ENCODE peak calls at places on chromosomes 5 and 9, in seven cellular contexts. One of them, this sample, is unnamed.

GRCh38 chr5:125375143-125375542 is 628.7 kb upstream of the ZNF608 start:
- DNase-seq in epithelial cell of esophagus: no peak
- DNase-seq in CD8-positive, alpha-beta T cell: no peak
- DNase-seq in brain microvascular endothelial cell: no peak
- DNase-seq in astrocyte of the cerebellum: no peak
- DNase-seq in coronary artery: no peak
- DNase-seq in A673: no peak
- DNase-seq in this sample: no peak

GRCh38 chr9:33202552-33203300 is 35.6 kb upstream of the B4GALT1 start:
- DNase-seq in epithelial cell of esophagus: no peak
- DNase-seq in CD8-positive, alpha-beta T cell: peak; percentile 21
- DNase-seq in astrocyte of the cerebellum: peak; percentile 49
- DNase-seq in coronary artery: no peak
- DNase-seq in A673: no peak
- DNase-seq in brain microvascular endothelial cell: peak; percentile 84
- DNase-seq in this sample: no peak

GRCh38 chr5:148469446-148470062 is 85.8 kb downstream of the FBXO38 start:
- DNase-seq in A673: no peak
- DNase-seq in epithelial cell of esophagus: peak; percentile 29
- DNase-seq in brain microvascular endothelial cell: peak; percentile 45
- DNase-seq in CD8-positive, alpha-beta T cell: no peak
- DNase-seq in coronary artery: peak; percentile 79
- DNase-seq in astrocyte of the cerebellum: peak; percentile 75
- DNase-seq in this sample: peak; percentile 13

GRCh38 chr9:74777136-74777879 is 110.4 kb downstream of the TRPM6 start:
- DNase-seq in A673: peak; percentile 64
- DNase-seq in astrocyte of the cerebellum: peak; percentile 33
- DNase-seq in coronary artery: no peak
- DNase-seq in CD8-positive, alpha-beta T cell: peak; percentile 56
- DNase-seq in epithelial cell of esophagus: peak; percentile 57
- DNase-seq in brain microvascular endothelial cell: peak; percentile 57
- DNase-seq in this sample: no peak

GRCh38 chr9:75108571-75108970 is 20.3 kb downstream of the OSTF1 start:
- DNase-seq in coronary artery: no peak
- DNase-seq in A673: no peak
- DNase-seq in astrocyte of the cerebellum: no peak
- DNase-seq in brain microvascular endothelial cell: peak; percentile 82
- DNase-seq in CD8-positive, alpha-beta T cell: no peak
- DNase-seq in epithelial cell of esophagus: no peak
- DNase-seq in this sample: no peak

GRCh38 chr9:88587885-88588628 is 53.1 kb downstream of the NXNL2 start:
- DNase-seq in brain microvascular endothelial cell: no peak
- DNase-seq in A673: no peak
- DNase-seq in astrocyte of the cerebellum: no peak
- DNase-seq in CD8-positive, alpha-beta T cell: no peak
- DNase-seq in epithelial cell of esophagus: no peak
- DNase-seq in coronary artery: no peak
- DNase-seq in this sample: no peak

GRCh38 chr9:137787786-137788505 is 89.6 kb upstream of the CACNA1B start:
- DNase-seq in epithelial cell of esophagus: no peak
- DNase-seq in brain microvascular endothelial cell: no peak
- DNase-seq in coronary artery: no peak
- DNase-seq in CD8-positive, alpha-beta T cell: no peak
- DNase-seq in A673: no peak
- DNase-seq in astrocyte of the cerebellum: no peak
- DNase-seq in this sample: no peak

GRCh38 chr9:136107155-136107952 is 11.3 kb downstream of the TMEM250 start:
- DNase-seq in epithelial cell of esophagus: no peak
- DNase-seq in A673: no peak
- DNase-seq in CD8-positive, alpha-beta T cell: peak; percentile 45
- DNase-seq in coronary artery: no peak
- DNase-seq in astrocyte of the cerebellum: no peak
- DNase-seq in brain microvascular endothelial cell: no peak
- DNase-seq in this sample: no peak

GRCh38 chr5:15852949-15853348 is 326.6 kb downstream of the MARCHF11 start:
- DNase-seq in A673: no peak
- DNase-seq in astrocyte of the cerebellum: no peak
- DNase-seq in epithelial cell of esophagus: no peak
- DNase-seq in CD8-positive, alpha-beta T cell: no peak
- DNase-seq in brain microvascular endothelial cell: no peak
- DNase-seq in coronary artery: no peak
- DNase-seq in this sample: no peak

GRCh38 chr5:19401032-19401431 is 587.0 kb downstream of the CDH18 start:
- DNase-seq in CD8-positive, alpha-beta T cell: no peak
- DNase-seq in coronary artery: no peak
- DNase-seq in brain microvascular endothelial cell: no peak
- DNase-seq in epithelial cell of esophagus: peak; percentile 53
- DNase-seq in A673: no peak
- DNase-seq in astrocyte of the cerebellum: no peak
- DNase-seq in this sample: no peak

GRCh38 chr5:10710513-10711128 is 50.4 kb downstream of the DAP start:
- DNase-seq in epithelial cell of esophagus: no peak
- DNase-seq in A673: no peak
- DNase-seq in astrocyte of the cerebellum: no peak
- DNase-seq in CD8-positive, alpha-beta T cell: no peak
- DNase-seq in brain microvascular endothelial cell: no peak
- DNase-seq in coronary artery: no peak
- DNase-seq in this sample: no peak

GRCh38 chr9:132978451-132979087 is at the start of gene GFI1B:
- DNase-seq in CD8-positive, alpha-beta T cell: no peak
- DNase-seq in coronary artery: no peak
- DNase-seq in epithelial cell of esophagus: no peak
- DNase-seq in A673: no peak
- DNase-seq in brain microvascular endothelial cell: no peak
- DNase-seq in astrocyte of the cerebellum: no peak
- DNase-seq in this sample: no peak

GRCh38 chr9:109497193-109498165 is 628 bp downstream of the PTPN3 start:
- DNase-seq in CD8-positive, alpha-beta T cell: no peak
- DNase-seq in coronary artery: no peak
- DNase-seq in A673: peak; percentile 21
- DNase-seq in brain microvascular endothelial cell: no peak
- DNase-seq in epithelial cell of esophagus: peak; percentile 65
- DNase-seq in astrocyte of the cerebellum: no peak
- DNase-seq in this sample: no peak

GRCh38 chr9:109498195-109499060 is at the start of gene PTPN3:
- DNase-seq in astrocyte of the cerebellum: no peak
- DNase-seq in coronary artery: no peak
- DNase-seq in brain microvascular endothelial cell: no peak
- DNase-seq in CD8-positive, alpha-beta T cell: no peak
- DNase-seq in epithelial cell of esophagus: peak; percentile 63
- DNase-seq in A673: no peak
- DNase-seq in this sample: no peak

GRCh38 chr9:109500421-109500974 is 2.4 kb upstream of the PTPN3 start:
- DNase-seq in epithelial cell of esophagus: peak; percentile 67
- DNase-seq in CD8-positive, alpha-beta T cell: no peak
- DNase-seq in brain microvascular endothelial cell: no peak
- DNase-seq in coronary artery: no peak
- DNase-seq in astrocyte of the cerebellum: no peak
- DNase-seq in A673: no peak
- DNase-seq in this sample: no peak

GRCh38 chr9:109499061-109499630 is 1.0 kb upstream of the PTPN3 start:
- DNase-seq in epithelial cell of esophagus: no peak
- DNase-seq in brain microvascular endothelial cell: no peak
- DNase-seq in coronary artery: no peak
- DNase-seq in astrocyte of the cerebellum: no peak
- DNase-seq in A673: no peak
- DNase-seq in CD8-positive, alpha-beta T cell: no peak
- DNase-seq in this sample: no peak

GRCh38 chr9:109499631-109500120 is 1.6 kb upstream of the PTPN3 start:
- DNase-seq in coronary artery: peak; percentile 83
- DNase-seq in A673: peak; percentile 30
- DNase-seq in astrocyte of the cerebellum: no peak
- DNase-seq in epithelial cell of esophagus: peak; percentile 62
- DNase-seq in CD8-positive, alpha-beta T cell: no peak
- DNase-seq in brain microvascular endothelial cell: no peak
- DNase-seq in this sample: no peak
- H3K4me3 ChIP-seq in coronary artery: peak overlapping the region; percentile 86
- H3K4me3 ChIP-seq in A673: peak overlapping the region; percentile 27
- H3K4me3 ChIP-seq in astrocyte of the cerebellum: peak overlapping the region; percentile 25
- H3K4me3 ChIP-seq in epithelial cell of esophagus: peak overlapping the region; percentile 40
- H3K4me3 ChIP-seq in CD8-positive, alpha-beta T cell: no peak overlapping the region
- H3K4me3 ChIP-seq in brain microvascular endothelial cell: peak overlapping the region; percentile 36
- H3K4me3 ChIP-seq in this sample: peak overlapping the region; percentile 42

DNA sequence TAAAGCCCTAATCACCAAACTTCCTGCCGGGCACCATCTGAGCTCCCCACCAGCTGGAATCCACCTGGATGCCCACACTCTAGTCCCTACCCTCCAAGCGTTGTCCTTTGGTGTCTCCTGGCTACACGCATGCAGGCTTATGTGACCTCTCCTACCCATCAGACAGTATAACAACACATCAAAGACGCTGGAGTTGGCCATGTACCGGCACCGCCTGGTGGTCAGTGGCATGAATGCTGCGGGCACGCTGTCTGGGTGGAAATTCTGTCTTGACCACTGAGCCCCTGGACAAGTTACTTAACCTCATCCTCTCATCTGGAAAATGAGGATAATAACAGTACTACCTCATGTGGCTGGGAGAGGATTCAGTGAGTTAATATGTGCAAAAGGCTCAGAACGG is 23.4 kb upstream of the CORO2A start:
- DNase-seq in A673: no peak
- DNase-seq in astrocyte of the cerebellum: no peak
- DNase-seq in epithelial cell of esophagus: no peak
- DNase-seq in brain microvascular endothelial cell: no peak
- DNase-seq in coronary artery: no peak
- DNase-seq in CD8-positive, alpha-beta T cell: no peak
- DNase-seq in this sample: no peak
- TF ChIP-seq CTCF in A673: peak; percentile 31
- TF ChIP-seq CTCF in astrocyte of the cerebellum: peak; percentile 52
- TF ChIP-seq CTCF in epithelial cell of esophagus: peak; percentile 49
- TF ChIP-seq CTCF in brain microvascular endothelial cell: peak; percentile 64
- TF ChIP-seq CTCF in coronary artery: no peak
- TF ChIP-seq CTCF in CD8-positive, alpha-beta T cell: no peak
- TF ChIP-seq CTCF in this sample: peak; percentile 48

GRCh38 chr5:14809369-14810144 is 62.0 kb downstream of the ANKH start:
- DNase-seq in astrocyte of the cerebellum: peak; percentile 81
- DNase-seq in brain microvascular endothelial cell: peak; percentile 95
- DNase-seq in epithelial cell of esophagus: peak; percentile 73
- DNase-seq in CD8-positive, alpha-beta T cell: peak; percentile 59
- DNase-seq in A673: peak; percentile 48
- DNase-seq in coronary artery: no peak
- DNase-seq in this sample: peak; percentile 46

GRCh38 chr5:14810282-14810681 is 61.3 kb downstream of the ANKH start:
- DNase-seq in epithelial cell of esophagus: peak; percentile 8
- DNase-seq in A673: no peak
- DNase-seq in astrocyte of the cerebellum: no peak
- DNase-seq in coronary artery: no peak
- DNase-seq in CD8-positive, alpha-beta T cell: no peak
- DNase-seq in brain microvascular endothelial cell: no peak
- DNase-seq in this sample: no peak

GRCh38 chr5:14802541-14802940 is 69.0 kb downstream of the ANKH start:
- DNase-seq in CD8-positive, alpha-beta T cell: no peak
- DNase-seq in A673: no peak
- DNase-seq in epithelial cell of esophagus: no peak
- DNase-seq in brain microvascular endothelial cell: no peak
- DNase-seq in astrocyte of the cerebellum: no peak
- DNase-seq in coronary artery: no peak
- DNase-seq in this sample: no peak

GRCh38 chr5:14807471-14807870 is 64.1 kb downstream of the ANKH start:
- DNase-seq in CD8-positive, alpha-beta T cell: no peak
- DNase-seq in A673: no peak
- DNase-seq in epithelial cell of esophagus: no peak
- DNase-seq in brain microvascular endothelial cell: no peak
- DNase-seq in coronary artery: no peak
- DNase-seq in astrocyte of the cerebellum: no peak
- DNase-seq in this sample: no peak

DNA sequence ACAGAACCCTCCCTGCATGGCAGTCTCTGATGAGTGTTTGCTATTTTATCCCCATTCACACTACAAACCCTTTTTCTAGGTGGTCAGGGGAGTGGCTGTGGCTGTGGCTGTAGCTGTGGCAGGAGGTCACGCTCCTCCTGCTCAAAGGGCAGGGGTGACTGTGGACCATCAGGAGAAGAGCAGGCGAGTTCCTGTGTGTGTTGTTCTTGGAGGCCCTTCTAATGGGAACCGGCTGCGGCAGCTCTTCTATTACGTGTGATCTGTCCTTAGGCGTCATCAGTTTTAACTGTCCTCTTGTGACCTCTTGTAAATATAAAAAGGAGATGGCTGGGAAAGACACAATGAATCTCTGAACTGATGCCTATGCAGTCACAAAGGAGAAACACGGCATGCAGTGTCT is 65.1 kb downstream of the ANKH start:
- DNase-seq in brain microvascular endothelial cell: peak; percentile 95
- DNase-seq in A673: no peak
- DNase-seq in CD8-positive, alpha-beta T cell: no peak
- DNase-seq in astrocyte of the cerebellum: peak; percentile 61
- DNase-seq in epithelial cell of esophagus: no peak
- DNase-seq in coronary artery: no peak
- DNase-seq in this sample: peak; percentile 26
- H3K4me3 ChIP-seq in brain microvascular endothelial cell: no peak overlapping the region
- H3K4me3 ChIP-seq in A673: no peak overlapping the region
- H3K4me3 ChIP-seq in CD8-positive, alpha-beta T cell: no peak overlapping the region
- H3K4me3 ChIP-seq in astrocyte of the cerebellum: no peak overlapping the region
- H3K4me3 ChIP-seq in epithelial cell of esophagus: no peak overlapping the region
- H3K4me3 ChIP-seq in coronary artery: no peak overlapping the region
- H3K4me3 ChIP-seq in this sample: no peak overlapping the region

GRCh38 chr9:108400267-108400666 is 455.5 kb downstream of the ACTL7B start:
- DNase-seq in CD8-positive, alpha-beta T cell: no peak
- DNase-seq in astrocyte of the cerebellum: no peak
- DNase-seq in brain microvascular endothelial cell: no peak
- DNase-seq in epithelial cell of esophagus: no peak
- DNase-seq in A673: no peak
- DNase-seq in coronary artery: no peak
- DNase-seq in this sample: no peak
- TF ChIP-seq CTCF in CD8-positive, alpha-beta T cell: no peak
- TF ChIP-seq CTCF in astrocyte of the cerebellum: no peak
- TF ChIP-seq CTCF in brain microvascular endothelial cell: peak; percentile 24
- TF ChIP-seq CTCF in epithelial cell of esophagus: peak; percentile 20
- TF ChIP-seq CTCF in A673: no peak
- TF ChIP-seq CTCF in coronary artery: no peak
- TF ChIP-seq CTCF in this sample: peak; percentile 22

GRCh38 chr5:83096660-83097334 is 19.4 kb downstream of the XRCC4 start:
- DNase-seq in brain microvascular endothelial cell: peak; percentile 18
- DNase-seq in A673: no peak
- DNase-seq in coronary artery: no peak
- DNase-seq in CD8-positive, alpha-beta T cell: no peak
- DNase-seq in epithelial cell of esophagus: peak; percentile 27
- DNase-seq in astrocyte of the cerebellum: no peak
- DNase-seq in this sample: no peak
- H3K4me3 ChIP-seq in brain microvascular endothelial cell: no peak overlapping the region
- H3K4me3 ChIP-seq in A673: no peak overlapping the region
- H3K4me3 ChIP-seq in coronary artery: no peak overlapping the region
- H3K4me3 ChIP-seq in CD8-positive, alpha-beta T cell: no peak overlapping the region
- H3K4me3 ChIP-seq in epithelial cell of esophagus: no peak overlapping the region
- H3K4me3 ChIP-seq in astrocyte of the cerebellum: no peak overlapping the region
- H3K4me3 ChIP-seq in this sample: no peak overlapping the region